ENCODE peak calls at places on chromosomes 11 and 22, in six cellular contexts. One of them, this sample, is unnamed. For H3K4me1, the result is how much of the 10 kb centered on the place peaks cover.

GRCh38 chr22:21585389-21585788 is 17.9 kb downstream of the UBE2L3 start:
- DNase-seq in endothelial cell of umbilical vein: no peak
- DNase-seq in K562: no peak
- DNase-seq in keratinocyte: no peak
- DNase-seq in mesenchymal stem cell: no peak
- DNase-seq in mesendoderm: no peak
- DNase-seq in this sample: no peak

GRCh38 chr11:106295974-106296373 is 218.5 kb downstream of the AASDHPPT start:
- DNase-seq in K562: no peak
- DNase-seq in keratinocyte: no peak
- DNase-seq in mesendoderm: no peak
- DNase-seq in mesenchymal stem cell: no peak
- DNase-seq in endothelial cell of umbilical vein: no peak
- DNase-seq in this sample: no peak

GRCh38 chr11:19811391-19811790 is 98.8 kb downstream of the NAV2 start:
- DNase-seq in mesenchymal stem cell: no peak
- DNase-seq in mesendoderm: no peak
- DNase-seq in endothelial cell of umbilical vein: no peak
- DNase-seq in keratinocyte: no peak
- DNase-seq in K562: no peak
- DNase-seq in this sample: no peak

GRCh38 chr22:35742342-35743100 is 24.8 kb downstream of the APOL5 start:
- DNase-seq in keratinocyte: no peak
- DNase-seq in mesendoderm: peak
- DNase-seq in endothelial cell of umbilical vein: peak
- DNase-seq in K562: peak
- DNase-seq in mesenchymal stem cell: peak
- DNase-seq in this sample: peak

GRCh38 chr11:22192642-22193347 is at the start of gene ANO5:
- DNase-seq in endothelial cell of umbilical vein: peak
- DNase-seq in mesendoderm: peak
- DNase-seq in mesenchymal stem cell: no peak
- DNase-seq in K562: peak
- DNase-seq in keratinocyte: no peak
- DNase-seq in this sample: no peak

GRCh38 chr11:15616130-15617105 is 501.7 kb downstream of the INSC start:
- DNase-seq in keratinocyte: no peak
- DNase-seq in mesendoderm: no peak
- DNase-seq in endothelial cell of umbilical vein: no peak
- DNase-seq in mesenchymal stem cell: no peak
- DNase-seq in K562: no peak
- DNase-seq in this sample: no peak

GRCh38 chr11:19869946-19870589 is 157.4 kb downstream of the NAV2 start:
- DNase-seq in endothelial cell of umbilical vein: no peak
- DNase-seq in mesendoderm: no peak
- DNase-seq in K562: no peak
- DNase-seq in mesenchymal stem cell: no peak
- DNase-seq in keratinocyte: no peak
- DNase-seq in this sample: no peak

GRCh38 chr11:46309669-46310288 is 32.3 kb downstream of the CREB3L1 start:
- DNase-seq in mesenchymal stem cell: no peak
- DNase-seq in keratinocyte: no peak
- DNase-seq in mesendoderm: peak
- DNase-seq in K562: peak
- DNase-seq in endothelial cell of umbilical vein: no peak
- DNase-seq in this sample: peak

GRCh38 chr11:46505741-46506485 is 87.9 kb downstream of the AMBRA1 start:
- DNase-seq in mesenchymal stem cell: peak
- DNase-seq in K562: no peak
- DNase-seq in endothelial cell of umbilical vein: no peak
- DNase-seq in keratinocyte: no peak
- DNase-seq in mesendoderm: no peak
- DNase-seq in this sample: no peak

GRCh38 chr22:41681616-41682015 is 7.1 kb downstream of the SNU13 start:
- DNase-seq in endothelial cell of umbilical vein: peak
- DNase-seq in keratinocyte: no peak
- DNase-seq in mesenchymal stem cell: no peak
- DNase-seq in K562: no peak
- DNase-seq in mesendoderm: no peak
- DNase-seq in this sample: no peak

GRCh38 chr22:48800036-48800885 is 1027.4 kb downstream of the BRD1 start:
- DNase-seq in endothelial cell of umbilical vein: no peak
- DNase-seq in K562: no peak
- DNase-seq in mesenchymal stem cell: no peak
- DNase-seq in mesendoderm: no peak
- DNase-seq in keratinocyte: no peak
- DNase-seq in this sample: no peak

GRCh38 chr11:71928739-71929443 is at the start of gene RNF121:
- DNase-seq in endothelial cell of umbilical vein: peak
- DNase-seq in mesenchymal stem cell: peak
- DNase-seq in keratinocyte: peak
- DNase-seq in K562: peak
- DNase-seq in mesendoderm: peak
- DNase-seq in this sample: peak

GRCh38 chr11:62931501-62932278 is 10.5 kb upstream of the CHRM1 start:
- DNase-seq in endothelial cell of umbilical vein: no peak
- DNase-seq in mesendoderm: peak
- DNase-seq in mesenchymal stem cell: no peak
- DNase-seq in K562: no peak
- DNase-seq in keratinocyte: no peak
- DNase-seq in this sample: no peak

GRCh38 chr22:48434156-48434867 is 1393.4 kb downstream of the BRD1 start:
- DNase-seq in endothelial cell of umbilical vein: no peak
- DNase-seq in K562: no peak
- DNase-seq in keratinocyte: no peak
- DNase-seq in mesendoderm: no peak
- DNase-seq in mesenchymal stem cell: no peak
- DNase-seq in this sample: no peak

GRCh38 chr22:21632237-21632895 is at the start of gene CCDC116:
- DNase-seq in mesenchymal stem cell: no peak
- DNase-seq in K562: peak
- DNase-seq in endothelial cell of umbilical vein: no peak
- DNase-seq in mesendoderm: peak
- DNase-seq in keratinocyte: no peak
- DNase-seq in this sample: no peak

GRCh38 chr11:122478986-122479385 is 176.5 kb upstream of the UBASH3B start:
- DNase-seq in mesendoderm: no peak
- DNase-seq in endothelial cell of umbilical vein: no peak
- DNase-seq in K562: no peak
- DNase-seq in mesenchymal stem cell: no peak
- DNase-seq in keratinocyte: no peak
- DNase-seq in this sample: no peak

GRCh38 chr11:123062892-123063395 is 1.0 kb upstream of the HSPA8 start:
- DNase-seq in mesendoderm: peak
- DNase-seq in K562: peak
- DNase-seq in endothelial cell of umbilical vein: no peak
- DNase-seq in keratinocyte: no peak
- DNase-seq in mesenchymal stem cell: no peak
- DNase-seq in this sample: no peak

GRCh38 chr11:26297179-26297970 is 34.6 kb upstream of the ANO3 start:
- DNase-seq in mesenchymal stem cell: peak
- DNase-seq in K562: peak
- DNase-seq in keratinocyte: peak
- DNase-seq in endothelial cell of umbilical vein: peak
- DNase-seq in mesendoderm: peak
- DNase-seq in this sample: peak

GRCh38 chr11:67160872-67161783 is 42.1 kb downstream of the KDM2A start:
- DNase-seq in endothelial cell of umbilical vein: peak
- DNase-seq in mesendoderm: peak
- DNase-seq in mesenchymal stem cell: no peak
- DNase-seq in keratinocyte: no peak
- DNase-seq in K562: no peak
- DNase-seq in this sample: no peak

GRCh38 chr11:133570376-133570775 is 38.1 kb upstream of the OPCML start:
- DNase-seq in mesenchymal stem cell: no peak
- DNase-seq in mesendoderm: no peak
- DNase-seq in endothelial cell of umbilical vein: no peak
- DNase-seq in keratinocyte: no peak
- DNase-seq in K562: no peak
- DNase-seq in this sample: no peak

DNA sequence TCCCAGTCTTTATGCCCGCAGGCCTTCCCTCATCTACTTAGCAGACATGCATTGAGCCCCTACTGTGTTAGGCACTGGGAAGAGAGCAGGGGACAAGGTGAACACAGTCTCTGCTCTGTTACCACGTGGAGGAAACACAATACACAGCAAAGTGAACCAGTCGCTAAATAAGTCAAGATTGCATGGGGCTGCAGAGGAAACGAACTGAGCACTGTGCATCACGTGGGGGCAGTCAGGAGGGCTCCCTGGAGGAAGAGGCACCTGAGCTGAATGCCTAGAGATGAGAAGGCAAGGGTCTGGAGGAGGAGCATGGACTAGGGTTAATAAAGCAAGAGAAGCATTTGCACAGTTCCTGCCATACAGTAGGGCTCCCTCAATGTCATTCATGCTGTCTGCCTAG is 102.7 kb downstream of the MN1 start:
- DNase-seq in mesendoderm: no peak
- DNase-seq in keratinocyte: no peak
- DNase-seq in endothelial cell of umbilical vein: no peak
- DNase-seq in mesenchymal stem cell: no peak
- DNase-seq in K562: no peak
- DNase-seq in this sample: no peak
- H3K9ac ChIP-seq in mesendoderm: no peak
- H3K9ac ChIP-seq in keratinocyte: no peak
- H3K9ac ChIP-seq in endothelial cell of umbilical vein: no peak
- H3K9ac ChIP-seq in mesenchymal stem cell: no peak
- H3K9ac ChIP-seq in K562: no peak
- H3K9ac ChIP-seq in this sample: no peak

DNA sequence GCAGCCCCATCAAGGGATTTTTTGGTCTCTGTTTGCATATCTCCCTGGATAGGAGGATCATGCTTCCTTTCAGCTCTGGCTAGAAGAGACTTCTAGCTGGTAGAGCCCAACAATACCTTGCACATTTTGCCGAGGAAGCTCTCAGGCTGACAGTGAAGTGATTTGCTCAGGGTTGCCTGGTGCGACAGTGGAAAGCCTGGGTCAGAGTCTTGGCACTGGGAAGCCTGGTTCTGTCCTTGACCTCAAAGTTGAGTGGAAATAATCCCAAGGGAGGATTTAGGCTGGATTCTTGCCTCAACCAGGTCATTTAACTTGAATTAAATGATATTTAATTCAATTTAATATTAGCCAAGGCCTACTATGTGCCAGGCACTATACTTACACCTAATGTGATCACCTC is 24.4 kb upstream of the ALG8 start:
- DNase-seq in keratinocyte: no peak
- DNase-seq in endothelial cell of umbilical vein: no peak
- DNase-seq in mesendoderm: no peak
- DNase-seq in mesenchymal stem cell: no peak
- DNase-seq in K562: no peak
- DNase-seq in this sample: no peak
- H3K4me2 ChIP-seq in keratinocyte: no peak
- H3K4me2 ChIP-seq in endothelial cell of umbilical vein: no peak
- H3K4me2 ChIP-seq in mesendoderm: no peak
- H3K4me2 ChIP-seq in mesenchymal stem cell: no peak
- H3K4me2 ChIP-seq in K562: no peak
- H3K4me2 ChIP-seq in this sample: no peak

GRCh38 chr22:46596032-46596441 is 24.1 kb upstream of the GRAMD4 start:
- DNase-seq in mesendoderm: no peak
- DNase-seq in K562: no peak
- DNase-seq in endothelial cell of umbilical vein: no peak
- DNase-seq in mesenchymal stem cell: peak
- DNase-seq in keratinocyte: no peak
- DNase-seq in this sample: no peak
- H3K4me1 ChIP-seq in mesendoderm: under half
- H3K4me1 ChIP-seq in K562: under half
- H3K4me1 ChIP-seq in endothelial cell of umbilical vein: under half
- H3K4me1 ChIP-seq in mesenchymal stem cell: under half
- H3K4me1 ChIP-seq in keratinocyte: under half
- H3K4me1 ChIP-seq in this sample: under half

DNA sequence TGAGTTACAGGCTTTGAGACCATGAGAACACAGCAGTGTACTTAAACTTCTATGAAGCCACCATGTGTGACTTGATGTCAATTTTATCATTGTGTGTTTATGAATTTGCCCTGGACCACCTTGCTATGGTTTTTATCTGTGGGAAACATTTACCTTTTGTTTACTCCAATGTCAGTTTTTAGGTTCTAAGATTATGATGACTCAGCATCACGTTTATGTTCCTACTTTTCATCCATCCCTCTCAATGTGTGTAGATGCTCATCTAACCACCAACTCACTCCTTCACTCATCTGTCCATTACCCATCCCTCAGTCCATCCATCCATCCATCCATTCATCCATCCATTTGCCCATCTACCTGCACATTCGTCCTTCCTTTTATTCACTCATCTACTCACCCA is 338.8 kb downstream of the MIAT start:
- DNase-seq in mesendoderm: no peak
- DNase-seq in keratinocyte: no peak
- DNase-seq in mesenchymal stem cell: no peak
- DNase-seq in endothelial cell of umbilical vein: no peak
- DNase-seq in K562: no peak
- DNase-seq in this sample: no peak
- H3K9ac ChIP-seq in mesendoderm: no peak
- H3K9ac ChIP-seq in keratinocyte: no peak
- H3K9ac ChIP-seq in mesenchymal stem cell: no peak
- H3K9ac ChIP-seq in endothelial cell of umbilical vein: no peak
- H3K9ac ChIP-seq in K562: no peak
- H3K9ac ChIP-seq in this sample: no peak

This sample was measured in HCT116.